ENCODE peak calls at places on chromosome 11, in six cellular contexts. L is stimulated activated CD4-positive, alpha-beta T cell treated with anti-CD3 and anti-CD28 coated beads, Interleukin-4, amount 100 ng/mL, for 48 hours; C is fibroblast of lung; Y is RPMI7951; A is posterior vena cava; I is activated T-cell treated with anti-CD3 and anti-CD28 coated beads for 24 hours. N is an unnamed sample.

GRCh38 chr11:28123151-28123571 is 15.0 kb downstream of the METTL15 start:
- DNase-seq in L (no peak), C (peak), Y (peak), A (no peak), I (no peak), N (peak)

GRCh38 chr11:94201004-94201465 is 72.4 kb downstream of the PANX1 start:
- DNase-seq in L (no peak), C (peak), Y (peak), A (no peak), I (no peak), N (no peak)

GRCh38 chr11:8311366-8311765 is 47.7 kb upstream of the LMO1 start:
- DNase-seq in L (no peak), C (no peak), Y (no peak), A (peak), I (no peak), N (no peak)

GRCh38 chr11:100830295-100830694 is 143.2 kb downstream of the ARHGAP42 start:
- DNase-seq in L (no peak), C (no peak), Y (no peak), A (no peak), I (no peak), N (no peak)

GRCh38 chr11:34139346-34139745 is 33.9 kb downstream of the NAT10 start:
- DNase-seq in L (no peak), C (no peak), Y (no peak), A (peak), I (no peak), N (no peak)

GRCh38 chr11:69537855-69538640 is 56.6 kb downstream of the LINC01488 start:
- DNase-seq in L (no peak), C (no peak), Y (no peak), A (peak), I (no peak), N (no peak)

GRCh38 chr11:35823742-35824298 is 120.0 kb upstream of the LDLRAD3 start:
- DNase-seq in L (no peak), C (no peak), Y (no peak), A (no peak), I (no peak), N (no peak)

GRCh38 chr11:60242607-60243292 is at the start of gene MS4A4E:
- DNase-seq in L (no peak), C (no peak), Y (no peak), A (no peak), I (no peak), N (no peak)

GRCh38 chr11:115168229-115168671 is 336.0 kb downstream of the CADM1 start:
- DNase-seq in L (no peak), C (no peak), Y (peak), A (no peak), I (no peak), N (no peak)

GRCh38 chr11:111645657-111646316 is 43.5 kb downstream of the SIK2 start:
- DNase-seq in L (no peak), C (no peak), Y (no peak), A (no peak), I (no peak), N (no peak)

GRCh38 chr11:5803982-5804381 is 4.7 kb upstream of the OR52N2 start:
- DNase-seq in L (no peak), C (no peak), Y (no peak), A (no peak), I (no peak), N (no peak)

GRCh38 chr11:32713496-32713895 is 81.0 kb downstream of the CCDC73 start:
- DNase-seq in L (no peak), C (peak), Y (no peak), A (no peak), I (no peak), N (peak)

GRCh38 chr11:113059548-113059947 is 98.3 kb downstream of the NCAM1 start:
- DNase-seq in L (no peak), C (no peak), Y (no peak), A (no peak), I (no peak), N (no peak)

GRCh38 chr11:2088746-2089535 is 50.2 kb downstream of the IGF2 start:
- DNase-seq in L (no peak), C (no peak), Y (no peak), A (no peak), I (no peak), N (no peak)

GRCh38 chr11:94954753-94955152 is 18.6 kb downstream of the CWC15 start:
- DNase-seq in L (no peak), C (no peak), Y (no peak), A (no peak), I (no peak), N (no peak)

GRCh38 chr11:115181480-115181879 is 322.7 kb downstream of the CADM1 start:
- DNase-seq in L (no peak), C (no peak), Y (no peak), A (no peak), I (no peak), N (no peak)

GRCh38 chr11:16982809-16983208 is 31.4 kb downstream of the PLEKHA7 start:
- DNase-seq in L (no peak), C (no peak), Y (no peak), A (no peak), I (no peak), N (no peak)

GRCh38 chr11:134655189-134655937 is 243.3 kb upstream of the B3GAT1 start:
- DNase-seq in L (no peak), C (no peak), Y (no peak), A (peak), I (no peak), N (no peak)

GRCh38 chr11:114163231-114163631 is 103.7 kb downstream of the ZBTB16 start:
- DNase-seq in L (no peak), C (no peak), Y (peak), A (peak), I (no peak), N (no peak)

GRCh38 chr11:24312464-24313238 is 184.2 kb upstream of the LUZP2 start:
- DNase-seq in L (no peak), C (peak), Y (no peak), A (no peak), I (no peak), N (no peak)

GRCh38 chr11:10911907-10912306 is 54.1 kb upstream of the ZBED5 start:
- DNase-seq in L (no peak), C (no peak), Y (no peak), A (no peak), I (no peak), N (no peak)

GRCh38 chr11:23257088-23257487 is 396.8 kb upstream of the CCDC179 start:
- DNase-seq in L (no peak), C (no peak), Y (no peak), A (no peak), I (no peak), N (no peak)

GRCh38 chr11:72583177-72583553 is 91.1 kb downstream of the PDE2A start:
- DNase-seq in L (no peak), C (no peak), Y (no peak), A (peak), I (no peak), N (no peak)

GRCh38 chr11:95363189-95363588 is 132.2 kb upstream of the SESN3 start:
- DNase-seq in L (no peak), C (no peak), Y (no peak), A (no peak), I (no peak), N (no peak)

GRCh38 chr11:124746621-124747243 is 5.3 kb downstream of the VSIG2 start:
- DNase-seq in L (peak), C (peak), Y (peak), A (peak), I (peak), N (peak)

GRCh38 chr11:74449369-74449931 is 17.9 kb downstream of the KCNE3 start:
- DNase-seq in L (peak), C (peak), Y (peak), A (no peak), I (peak), N (peak)

GRCh38 chr11:12207384-12208150 is 97.2 kb downstream of the MICAL2 start:
- DNase-seq in L (no peak), C (peak), Y (peak), A (no peak), I (peak), N (no peak)

N was measured in A172.